ENCODE peak calls at places on chromosome X, in nine cellular contexts. P is RPMI8226; U is mesothelial cell of epicardium; K is fibroblast of mammary gland; W is stimulated activated naive CD4-positive, alpha-beta T cell; O is CD8-positive, alpha-beta memory T cell; C is NCI-H1092; D is smooth muscle cell of the brain vasculature; J is nephron progenitor cell. L is an unnamed sample.
A peak's percentile ranks its signal among the peaks of the same experiment; 100 is the strongest.

GRCh38 chrX:68443155-68443868 is 10.0 kb upstream of the OPHN1 start:
- DNase-seq in J (no peak), D (no peak), O (no peak), C (no peak), U (no peak), P (peak; percentile 46), K (no peak), W (peak; percentile 3), L (no peak)

GRCh38 chrX:63967541-63967940 is 182.5 kb upstream of the ARHGEF9 start:
- DNase-seq in K (no peak), C (no peak), D (no peak), J (no peak), O (no peak), W (no peak), P (no peak), U (no peak), L (no peak)

GRCh38 chrX:154784149-154784985 is 20.9 kb downstream of the MPP1 start:
- DNase-seq in J (no peak), P (no peak), C (no peak), K (no peak), D (no peak), W (no peak), U (no peak), O (no peak), L (no peak)

GRCh38 chrX:145825896-145826295 is 8.3 kb downstream of the SLITRK2 start:
- DNase-seq in J (no peak), U (no peak), P (peak; percentile 11), C (no peak), D (no peak), K (peak; percentile 14), W (no peak), O (no peak), L (no peak)

GRCh38 chrX:42715689-42716022 is 62.3 kb downstream of the PPP1R2C start:
- DNase-seq in J (no peak), O (no peak), D (no peak), P (no peak), W (no peak), U (no peak), K (no peak), C (no peak), L (no peak)

GRCh38 chrX:83077606-83078005 is 430.5 kb upstream of the POU3F4 start:
- DNase-seq in K (no peak), D (no peak), J (no peak), U (no peak), P (no peak), O (no peak), C (no peak), W (no peak), L (no peak)

GRCh38 chrX:146615807-146616206 is 193.8 kb upstream of the CXorf51B start:
- DNase-seq in K (no peak), D (no peak), W (no peak), O (no peak), J (no peak), C (no peak), P (no peak), U (no peak), L (no peak)

GRCh38 chrX:13499736-13500135 is 69.7 kb upstream of the EGFL6 start:
- DNase-seq in K (no peak), D (no peak), U (no peak), J (no peak), W (no peak), P (no peak), C (no peak), O (no peak), L (no peak)

GRCh38 chrX:27599928-27600327 is 9.8 kb downstream of the DCAF8L2 start:
- DNase-seq in O (no peak), U (no peak), J (no peak), K (peak; percentile 4), W (no peak), P (no peak), C (no peak), D (no peak), L (no peak)

GRCh38 chrX:10160221-10160620 is 3.4 kb downstream of the CLCN4 start:
- DNase-seq in K (no peak), D (no peak), C (no peak), J (no peak), W (no peak), O (no peak), U (no peak), P (no peak), L (no peak)

GRCh38 chrX:2928127-2928582 is 984 bp downstream of the ARSD start:
- DNase-seq in W (no peak), D (no peak), P (no peak), U (peak; percentile 53), K (no peak), O (peak; percentile 0), J (peak; percentile 69), C (no peak), L (peak; percentile 53)

GRCh38 chrX:18353931-18354368 is 538 bp downstream of the SCML2 start:
- DNase-seq in U (peak; percentile 25), O (peak; percentile 1), D (no peak), K (no peak), W (peak; percentile 24), C (no peak), J (peak; percentile 51), P (peak; percentile 32), L (peak; percentile 8)

GRCh38 chrX:111322231-111322855 is 52.1 kb upstream of the CAPN6 start:
- DNase-seq in D (no peak), O (no peak), W (no peak), K (peak; percentile 33), U (no peak), C (no peak), P (no peak), J (no peak), L (no peak)

GRCh38 chrX:43939187-43939926 is 33.8 kb downstream of the NDP start:
- DNase-seq in C (no peak), W (no peak), K (peak; percentile 24), D (no peak), J (no peak), P (no peak), O (no peak), U (no peak), L (no peak)

GRCh38 chrX:120452131-120452530 is 17.0 kb downstream of the LAMP2 start:
- DNase-seq in O (no peak), C (no peak), U (no peak), W (peak; percentile 15), P (no peak), D (no peak), J (peak; percentile 6), K (peak; percentile 52), L (no peak)

GRCh38 chrX:46456125-46456922 is 88.9 kb downstream of the ZNF674 start:
- DNase-seq in K (no peak), P (no peak), W (no peak), C (no peak), J (no peak), U (no peak), D (no peak), O (no peak), L (no peak)

GRCh38 chrX:120857240-120857639 is 18.4 kb downstream of the CT47B1 start:
- DNase-seq in U (no peak), W (no peak), O (no peak), C (no peak), P (peak; percentile 2), K (peak; percentile 2), D (no peak), J (no peak), L (no peak)

GRCh38 chrX:102723456-102723855 is 2.9 kb downstream of the GPRASP3 start:
- DNase-seq in U (no peak), O (no peak), K (no peak), D (no peak), J (no peak), W (no peak), P (no peak), C (no peak), L (no peak)

GRCh38 chrX:16466640-16467432 is 183.1 kb upstream of the S100G start:
- DNase-seq in D (no peak), C (no peak), J (no peak), O (no peak), U (no peak), P (no peak), K (peak; percentile 36), W (no peak), L (no peak)

GRCh38 chrX:118508690-118509089 is 13.1 kb downstream of the DOCK11 start:
- DNase-seq in U (no peak), K (no peak), C (no peak), W (no peak), D (no peak), P (no peak), O (no peak), J (no peak), L (no peak)

GRCh38 chrX:74242484-74243138 is 61.4 kb upstream of the ZCCHC13 start:
- DNase-seq in D (no peak), U (no peak), O (no peak), K (no peak), C (no peak), W (no peak), J (no peak), P (no peak), L (no peak)

GRCh38 chrX:8879750-8880149 is 78.6 kb upstream of the FAM9A start:
- DNase-seq in O (peak; percentile 2), D (no peak), K (peak; percentile 26), J (peak; percentile 39), C (no peak), U (no peak), W (no peak), P (peak; percentile 25), L (peak; percentile 11)

GRCh38 chrX:138082881-138083280 is 517.0 kb downstream of the ZIC3 start:
- DNase-seq in P (no peak), J (no peak), C (no peak), K (no peak), O (no peak), W (no peak), U (no peak), D (no peak), L (no peak)

GRCh38 chrX:44731160-44731559 is 112.7 kb upstream of the DUSP21 start:
- DNase-seq in P (no peak), W (no peak), C (no peak), U (no peak), J (no peak), O (no peak), D (no peak), K (peak; percentile 59), L (no peak)

GRCh38 chrX:107272431-107272921 is 66.1 kb downstream of the DNAAF6 start:
- DNase-seq in U (no peak), C (no peak), O (no peak), K (peak; percentile 2), J (no peak), D (no peak), P (no peak), W (no peak), L (no peak)

GRCh38 chrX:66717926-66718325 is 79.0 kb upstream of the EDA2R start:
- DNase-seq in K (peak; percentile 39), W (no peak), J (no peak), O (no peak), U (no peak), C (no peak), D (no peak), P (no peak), L (no peak)

GRCh38 chrX:140505421-140506337 is 810 bp upstream of the SOX3 start:
- DNase-seq in U (no peak), J (no peak), P (no peak), C (no peak), W (no peak), D (no peak), K (no peak), O (no peak), L (no peak)

GRCh38 chrX:94942603-94943002 is 1268.6 kb downstream of the FAM133A start:
- DNase-seq in C (no peak), W (no peak), J (no peak), K (no peak), U (no peak), O (no peak), P (no peak), D (no peak), L (no peak)

GRCh38 chrX:68550193-68550592 is 51.3 kb downstream of the YIPF6 start:
- DNase-seq in J (no peak), C (no peak), P (no peak), W (no peak), O (no peak), D (no peak), K (no peak), U (no peak), L (no peak)

GRCh38 chrX:139126493-139126892 is 404.0 kb upstream of the F9 start:
- DNase-seq in D (no peak), W (no peak), J (peak; percentile 35), O (no peak), P (peak; percentile 62), U (no peak), C (peak; percentile 5), K (peak; percentile 8), L (peak; percentile 18)

GRCh38 chrX:14065800-14066199 is 36.1 kb upstream of the GEMIN8 start:
- DNase-seq in W (no peak), P (no peak), K (no peak), J (no peak), C (no peak), D (no peak), U (no peak), O (no peak), L (no peak)

L was measured in transverse colon.